ENCODE peak calls at places on chromosomes 5 and 9, in nine cellular contexts. H, V, D, U, P, I, Y, X and E are unnamed samples.

GRCh38 chr5:42250-42649 is 49.7 kb upstream of the PLEKHG4B start:
- DNase-seq in H (no peak), V (no peak), D (no peak), U (no peak), P (no peak), I (no peak), Y (no peak), X (peak; percentile 74), E (peak; percentile 68)

GRCh38 chr5:102835715-102836114 is 80.6 kb downstream of the PAM start:
- DNase-seq in H (no peak), V (no peak), D (no peak), U (no peak), P (no peak), I (no peak), Y (no peak), X (no peak), E (no peak)

GRCh38 chr9:95785209-95785608 is 90.3 kb upstream of the ERCC6L2 start:
- DNase-seq in H (no peak), V (no peak), D (no peak), U (no peak), P (no peak), I (no peak), Y (no peak), X (no peak), E (no peak)

GRCh38 chr5:150523472-150524350 is 15.8 kb downstream of the NDST1 start:
- DNase-seq in H (peak; percentile 41), V (no peak), D (no peak), U (no peak), P (no peak), I (peak; percentile 52), Y (peak; percentile 51), X (peak; percentile 66), E (peak; percentile 85)

GRCh38 chr9:14677396-14677795 is 15.8 kb downstream of the ZDHHC21 start:
- DNase-seq in H (no peak), V (no peak), D (no peak), U (no peak), P (no peak), I (no peak), Y (no peak), X (no peak), E (no peak)

GRCh38 chr5:98307811-98308210 is 465.7 kb upstream of the RGMB start:
- DNase-seq in H (no peak), V (no peak), D (no peak), U (no peak), P (no peak), I (no peak), Y (no peak), X (no peak), E (no peak)

GRCh38 chr5:33410221-33410620 is 30.5 kb upstream of the TARS1 start:
- DNase-seq in H (no peak), V (no peak), D (no peak), U (no peak), P (no peak), I (no peak), Y (no peak), X (no peak), E (no peak)

GRCh38 chr5:87116821-87117512 is 150.7 kb upstream of the RASA1 start:
- DNase-seq in H (no peak), V (no peak), D (no peak), U (no peak), P (no peak), I (no peak), Y (no peak), X (no peak), E (no peak)

GRCh38 chr5:126462239-126463014 is 39.2 kb downstream of the GRAMD2B start:
- DNase-seq in H (no peak), V (no peak), D (no peak), U (no peak), P (no peak), I (no peak), Y (no peak), X (no peak), E (no peak)

GRCh38 chr5:126460459-126460858 is 37.2 kb downstream of the GRAMD2B start:
- DNase-seq in H (no peak), V (no peak), D (no peak), U (no peak), P (no peak), I (no peak), Y (no peak), X (no peak), E (no peak)

GRCh38 chr5:126461838-126462237 is 38.6 kb downstream of the GRAMD2B start:
- DNase-seq in H (no peak), V (no peak), D (no peak), U (no peak), P (no peak), I (no peak), Y (no peak), X (no peak), E (no peak)

GRCh38 chr5:126464016-126464415 is 40.8 kb downstream of the GRAMD2B start:
- DNase-seq in H (no peak), V (no peak), D (no peak), U (no peak), P (no peak), I (no peak), Y (no peak), X (no peak), E (no peak)

GRCh38 chr5:126460977-126461376 is 37.8 kb downstream of the GRAMD2B start:
- DNase-seq in H (no peak), V (no peak), D (no peak), U (no peak), P (no peak), I (no peak), Y (no peak), X (no peak), E (no peak)
- H3K4me3 ChIP-seq in H (no peak overlapping the region), V (no peak overlapping the region), D (no peak overlapping the region), U (no peak overlapping the region), P (no peak overlapping the region), I (no peak overlapping the region), Y (no peak overlapping the region), X (no peak overlapping the region), E (no peak overlapping the region)

GRCh38 chr5:77963795-77964194 is 187.7 kb upstream of the TBCA start:
- DNase-seq in H (no peak), V (no peak), D (no peak), U (no peak), P (no peak), I (no peak), Y (no peak), X (no peak), E (no peak)
- H3K27me3 ChIP-seq in H (no peaks in the 10 kb centered on the region), V (peaks cover 6% of the 10 kb centered on the region), D (peaks cover 29% of the 10 kb centered on the region), U (no peaks in the 10 kb centered on the region), P (no peaks in the 10 kb centered on the region), I (peaks cover 54% of the 10 kb centered on the region), Y (peaks cover 11% of the 10 kb centered on the region), X (no peaks in the 10 kb centered on the region), E (peaks cover 32% of the 10 kb centered on the region)

GRCh38 chr5:78930742-78931141 is 54.4 kb downstream of the ARSB start:
- DNase-seq in H (no peak), V (no peak), D (no peak), U (no peak), P (no peak), I (no peak), Y (no peak), X (no peak), E (no peak)

GRCh38 chr5:78927657-78928282 is 57.3 kb downstream of the ARSB start:
- DNase-seq in H (peak; percentile 17), V (no peak), D (no peak), U (no peak), P (no peak), I (no peak), Y (no peak), X (no peak), E (peak; percentile 12)

GRCh38 chr5:78925102-78925876 is 59.8 kb downstream of the ARSB start:
- DNase-seq in H (no peak), V (no peak), D (no peak), U (no peak), P (no peak), I (no peak), Y (no peak), X (no peak), E (no peak)

GRCh38 chr5:78929833-78930232 is 55.3 kb downstream of the ARSB start:
- DNase-seq in H (no peak), V (no peak), D (no peak), U (no peak), P (no peak), I (no peak), Y (no peak), X (no peak), E (no peak)
- H3K36me3 ChIP-seq in H (no peaks in the 10 kb centered on the region), V (peaks cover 2% of the 10 kb centered on the region), D (no peaks in the 10 kb centered on the region), U (no peaks in the 10 kb centered on the region), P (no peaks in the 10 kb centered on the region), I (no peaks in the 10 kb centered on the region), Y (no peaks in the 10 kb centered on the region), X (no peaks in the 10 kb centered on the region), E (no peaks in the 10 kb centered on the region)

GRCh38 chr9:130689937-130690700 is 3.5 kb upstream of the EXOSC2 start:
- DNase-seq in H (peak; percentile 80), V (peak; percentile 86), D (no peak), U (peak; percentile 73), P (no peak), I (peak; percentile 58), Y (peak; percentile 90), X (no peak), E (peak; percentile 86)
- H3K4me3 ChIP-seq in H (peak overlapping the region; percentile 60), V (no peak overlapping the region), D (peak overlapping the region; percentile 48), U (peak overlapping the region; percentile 53), P (no peak overlapping the region), I (no peak overlapping the region), Y (peak overlapping the region; percentile 26), X (no peak overlapping the region), E (peak overlapping the region; percentile 8)

GRCh38 chr9:101446732-101447131 is 11.2 kb upstream of the ALDOB start:
- DNase-seq in H (no peak), V (no peak), D (no peak), U (no peak), P (no peak), I (no peak), Y (no peak), X (no peak), E (no peak)
- H3K27me3 ChIP-seq in H (peaks cover 2% of the 10 kb centered on the region), V (no peaks in the 10 kb centered on the region), D (peaks cover 4% of the 10 kb centered on the region), U (peaks cover 2% of the 10 kb centered on the region), P (peaks cover 5% of the 10 kb centered on the region), I (no peaks in the 10 kb centered on the region), Y (no peaks in the 10 kb centered on the region), X (no peaks in the 10 kb centered on the region), E (no peaks in the 10 kb centered on the region)

DNA sequence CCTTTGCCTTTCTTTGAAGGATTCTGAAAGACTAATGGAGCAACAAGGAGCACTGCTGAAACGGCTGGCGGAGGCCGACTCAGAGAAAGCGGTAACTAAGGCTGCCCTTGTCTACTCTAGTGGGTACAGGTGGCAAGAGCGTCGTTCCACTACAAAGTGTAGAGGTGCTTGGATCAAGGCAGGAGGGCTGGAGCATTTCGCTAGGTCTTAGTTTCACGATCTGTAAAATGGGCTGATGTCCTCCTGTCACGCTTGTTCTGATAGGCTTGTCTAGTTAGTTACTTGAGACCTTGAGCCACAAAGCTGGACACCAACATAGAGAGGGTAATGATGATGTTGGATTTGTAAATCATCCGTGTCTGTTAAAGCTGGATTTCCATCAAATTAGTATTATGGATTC is 23.0 kb upstream of the GLE1 start:
- DNase-seq in H (no peak), V (no peak), D (no peak), U (no peak), P (no peak), I (no peak), Y (no peak), X (no peak), E (no peak)
- H3K36me3 ChIP-seq in H (peaks cover 8% of the 10 kb centered on the region), V (peaks cover 44% of the 10 kb centered on the region), D (peaks cover 95% of the 10 kb centered on the region), U (peaks cover 17% of the 10 kb centered on the region), P (peaks cover 32% of the 10 kb centered on the region), I (peaks cover 12% of the 10 kb centered on the region), Y (no peaks in the 10 kb centered on the region), X (peaks cover 75% of the 10 kb centered on the region), E (peaks cover 4% of the 10 kb centered on the region)

GRCh38 chr5:58455066-58455465 is 4.8 kb downstream of the PLK2 start:
- DNase-seq in H (no peak), V (no peak), D (no peak), U (no peak), P (no peak), I (no peak), Y (no peak), X (no peak), E (no peak)
- H3K4me3 ChIP-seq in H (peak overlapping the region; percentile 87), V (peak overlapping the region; percentile 36), D (peak overlapping the region; percentile 78), U (peak overlapping the region; percentile 68), P (no peak overlapping the region), I (no peak overlapping the region), Y (no peak overlapping the region), X (no peak overlapping the region), E (no peak overlapping the region)